ENCODE peak calls at places on chromosomes 16 and 17, in six cellular contexts. X is IMR-90, I is HCT116, B is Karpas-422, V is heart left ventricle, R is testis. C is an unnamed sample.

GRCh38 chr16:68529608-68529930 is 9.5 kb upstream of the ZFP90 start:
- DNase-seq in V (no peak), R (no peak), B (no peak), I (no peak), X (no peak), C (no peak)

GRCh38 chr17:49076575-49077384 is 55.8 kb upstream of the B4GALNT2 start:
- DNase-seq in V (no peak), B (no peak), X (peak; percentile 90), R (no peak), I (no peak), C (no peak)

GRCh38 chr17:8846768-8847211 is 20.7 kb downstream of the PIK3R6 start:
- DNase-seq in X (peak; percentile 32), V (no peak), I (peak; percentile 67), R (peak; percentile 44), B (peak; percentile 56), C (no peak)

GRCh38 chr16:84879569-84880487 is 60.0 kb downstream of the CRISPLD2 start:
- DNase-seq in B (no peak), R (no peak), I (peak; percentile 38), X (no peak), V (peak; percentile 7), C (no peak)

GRCh38 chr17:7858487-7858832 is 657 bp downstream of the CYB5D1 start:
- DNase-seq in X (peak; percentile 44), V (peak; percentile 68), B (no peak), I (no peak), R (peak; percentile 57), C (peak; percentile 55)

GRCh38 chr17:62854026-62854425 is 45.9 kb upstream of the MARCHF10 start:
- DNase-seq in R (no peak), V (no peak), X (no peak), I (no peak), B (no peak), C (no peak)

GRCh38 chr17:68587026-68587425 is 14.1 kb downstream of the FAM20A start:
- DNase-seq in R (no peak), V (no peak), I (no peak), X (no peak), B (no peak), C (no peak)

GRCh38 chr16:29989111-29989858 is 6.1 kb downstream of the HIRIP3 start:
- DNase-seq in I (no peak), B (no peak), X (no peak), V (no peak), R (no peak), C (peak; percentile 30)

GRCh38 chr16:70685061-70685937 is 554 bp downstream of the MTSS2 start:
- DNase-seq in R (no peak), V (peak; percentile 63), B (no peak), I (no peak), X (no peak), C (peak; percentile 77)

GRCh38 chr16:24921229-24921628 is 75.5 kb downstream of the SLC5A11 start:
- DNase-seq in R (no peak), B (no peak), I (no peak), V (no peak), X (no peak), C (no peak)

GRCh38 chr16:85428168-85428898 is 184.8 kb upstream of the GSE1 start:
- DNase-seq in R (peak; percentile 49), B (peak; percentile 65), V (peak; percentile 68), I (peak; percentile 38), X (no peak), C (no peak)

GRCh38 chr17:21039839-21040575 is 2.8 kb downstream of the USP22 start:
- DNase-seq in X (peak; percentile 56), V (no peak), I (peak; percentile 53), R (no peak), B (peak; percentile 70), C (peak; percentile 82)

GRCh38 chr16:3696425-3697218 is 20.7 kb downstream of the TRAP1 start:
- DNase-seq in V (no peak), B (no peak), R (no peak), I (no peak), X (peak; percentile 94), C (no peak)

GRCh38 chr17:41451154-41451728 is 10.5 kb upstream of the KRT38 start:
- DNase-seq in V (no peak), I (no peak), R (no peak), B (no peak), X (peak; percentile 59), C (no peak)

GRCh38 chr17:17303847-17304490 is 796 bp downstream of the NT5M start:
- DNase-seq in V (no peak), X (no peak), I (no peak), R (no peak), B (no peak), C (no peak)

GRCh38 chr17:17304521-17304985 is 1.4 kb downstream of the NT5M start:
- DNase-seq in B (peak; percentile 63), V (no peak), R (no peak), X (no peak), I (no peak), C (no peak)

GRCh38 chr17:17306181-17306580 is 3.0 kb downstream of the NT5M start:
- DNase-seq in B (no peak), R (no peak), X (no peak), I (no peak), V (no peak), C (no peak)

GRCh38 chr17:17303010-17303846 is at the start of gene NT5M:
- DNase-seq in R (peak; percentile 92), V (peak; percentile 86), X (peak; percentile 58), B (peak; percentile 96), I (no peak), C (peak; percentile 95)

DNA sequence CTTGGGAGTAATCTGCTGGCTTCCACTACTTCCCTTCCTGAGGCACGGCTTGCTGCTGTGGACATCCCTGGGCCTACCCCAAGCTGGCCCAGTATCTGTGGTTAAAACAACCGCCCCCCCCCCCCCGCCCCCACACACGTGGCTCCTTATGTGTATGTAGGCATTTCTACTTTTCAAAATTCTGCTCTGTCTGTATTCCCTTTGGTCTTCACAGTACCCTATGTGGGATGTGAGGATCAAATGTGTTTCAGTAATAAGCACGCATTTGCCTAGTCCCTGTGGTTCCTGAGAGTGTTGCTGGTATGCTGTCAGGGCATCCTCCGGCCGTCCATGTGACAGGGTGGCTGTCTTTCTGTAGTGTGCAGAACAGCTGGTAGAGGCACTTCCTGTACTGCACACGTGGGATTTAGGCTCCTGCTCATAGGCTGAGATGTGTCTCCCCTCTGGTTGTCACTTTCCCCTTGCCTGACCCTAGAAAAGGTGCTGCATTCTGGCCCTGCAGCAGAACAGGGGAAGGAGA is 2.2 kb downstream of the NT5M start:
- DNase-seq in V (no peak), I (no peak), R (peak; percentile 46), B (peak; percentile 91), X (no peak), C (no peak)
- H3K4me3 ChIP-seq in V (no peak overlapping the region), I (no peak overlapping the region), R (no peak overlapping the region), B (peak overlapping the region; percentile 92), X (no peak overlapping the region), C (no peak overlapping the region)

DNA sequence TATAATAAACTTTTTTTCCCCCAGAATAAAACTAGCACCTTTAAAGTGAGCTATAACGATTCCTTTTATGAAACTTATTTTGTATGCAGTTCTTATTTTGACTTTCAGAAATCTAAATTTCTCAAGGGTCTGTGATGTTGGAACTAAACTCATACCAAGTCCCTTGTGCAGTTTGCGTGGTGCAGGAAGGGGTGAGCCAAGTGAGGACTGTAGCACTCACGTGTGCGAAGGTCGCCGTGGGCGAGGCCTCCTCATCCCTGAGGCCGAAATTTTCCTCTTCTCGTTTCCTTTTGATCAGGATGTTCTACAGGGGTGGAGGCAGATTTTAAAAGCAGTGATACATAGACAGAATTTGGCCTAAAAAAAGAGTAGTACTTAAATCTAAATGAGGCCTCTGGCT is 73.7 kb downstream of the RPTOR start:
- DNase-seq in X (no peak), R (no peak), I (no peak), B (no peak), V (no peak), C (no peak)
- H3K9me3 ChIP-seq in X (no peaks in the 10 kb centered on the region), R (no peaks in the 10 kb centered on the region), I (no peaks in the 10 kb centered on the region), B (no peaks in the 10 kb centered on the region), V (no peaks in the 10 kb centered on the region), C (no peaks in the 10 kb centered on the region)

GRCh38 chr16:83481589-83481988 is 326.2 kb upstream of the HSBP1 start:
- DNase-seq in B (no peak), X (no peak), I (no peak), V (no peak), R (no peak), C (no peak)

GRCh38 chr16:83482545-83483162 is 325.1 kb upstream of the HSBP1 start:
- DNase-seq in I (no peak), X (no peak), R (no peak), V (no peak), B (no peak), C (no peak)
- H3K27ac ChIP-seq in I (no peak overlapping the region), X (no peak overlapping the region), R (no peak overlapping the region), V (no peak overlapping the region), B (no peak overlapping the region), C (no peak overlapping the region)

DNA sequence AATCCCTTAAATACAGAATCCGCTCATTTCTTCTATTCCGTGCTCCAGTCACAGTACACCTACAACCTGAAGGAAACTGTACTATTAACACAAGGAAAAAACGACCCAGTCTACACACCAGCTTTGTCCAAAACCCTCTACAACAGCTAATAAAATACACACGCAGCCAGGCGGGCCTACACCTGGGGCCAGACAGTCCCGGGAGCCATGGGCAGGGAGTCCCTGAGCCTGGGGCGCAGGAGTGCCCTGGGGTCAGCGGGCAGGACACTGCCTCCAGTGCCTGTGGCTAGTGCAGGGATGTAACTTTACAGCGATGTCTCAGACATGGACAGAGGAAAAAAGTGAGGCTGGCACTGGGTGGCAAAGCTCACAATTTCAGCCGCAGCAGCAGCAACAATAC is 28.5 kb downstream of the GNPTG start:
- DNase-seq in V (no peak), I (no peak), X (no peak), R (no peak), B (peak; percentile 36), C (no peak)
- H3K4me3 ChIP-seq in V (no peak overlapping the region), I (peak overlapping the region; percentile 42), X (no peak overlapping the region), R (no peak overlapping the region), B (no peak overlapping the region), C (no peak overlapping the region)

GRCh38 chr17:26782153-26782552 is 511.8 kb upstream of the WSB1 start:
- DNase-seq in I (no peak), V (peak; percentile 46), X (no peak), B (no peak), R (no peak), C (peak; percentile 25)
- H3K9me3 ChIP-seq in I (peaks cover 49% of the 10 kb centered on the region), V (peaks cover 24% of the 10 kb centered on the region), X (peaks cover 11% of the 10 kb centered on the region), B (peaks cover 41% of the 10 kb centered on the region), R (no peaks in the 10 kb centered on the region), C (no peaks in the 10 kb centered on the region)

C was measured in right cardiac atrium.